ENCODE peak calls at places on chromosome 1, in seven cellular contexts. N, P, I, H, W, C and V are unnamed samples.

GRCh38 chr1:51622455-51622913 is 5.6 kb downstream of the OSBPL9 start:
- DNase-seq in N (no peak), P (peak; percentile 83), I (peak; percentile 99), H (peak; percentile 61), W (no peak), C (peak; percentile 3), V (peak; percentile 83)

GRCh38 chr1:227940791-227941241 is 6.9 kb downstream of the WNT9A start:
- DNase-seq in N (peak; percentile 12), P (no peak), I (no peak), H (no peak), W (no peak), C (no peak), V (no peak)

GRCh38 chr1:222643603-222643936 is 25.7 kb downstream of the MIA3 start:
- DNase-seq in N (no peak), P (no peak), I (no peak), H (no peak), W (no peak), C (no peak), V (no peak)

GRCh38 chr1:40532062-40532389 is 589 bp downstream of the ZNF684 start:
- DNase-seq in N (no peak), P (no peak), I (no peak), H (no peak), W (no peak), C (no peak), V (no peak)

GRCh38 chr1:235776396-235776795 is 90.3 kb downstream of the LYST start:
- DNase-seq in N (no peak), P (no peak), I (no peak), H (no peak), W (no peak), C (no peak), V (no peak)

GRCh38 chr1:229664133-229664689 is 38.2 kb downstream of the URB2 start:
- DNase-seq in N (no peak), P (no peak), I (peak; percentile 64), H (peak; percentile 51), W (peak; percentile 50), C (peak; percentile 84), V (peak; percentile 25)

GRCh38 chr1:203276916-203277535 is 28.3 kb upstream of the BTG2 start:
- DNase-seq in N (no peak), P (no peak), I (no peak), H (no peak), W (no peak), C (no peak), V (no peak)

GRCh38 chr1:248596615-248597014 is 885 bp downstream of the OR2T10 start:
- DNase-seq in N (no peak), P (no peak), I (peak; percentile 54), H (no peak), W (no peak), C (no peak), V (no peak)

GRCh38 chr1:181777812-181778211 is 283.7 kb downstream of the ZNF648 start:
- DNase-seq in N (no peak), P (no peak), I (peak; percentile 90), H (no peak), W (no peak), C (no peak), V (no peak)